ENCODE peak calls at places on chromosomes 3 and 15, in seven cellular contexts. One of them, this sample, is unnamed.
A peak's percentile ranks its signal among the peaks of the same experiment; 100 is the strongest.

GRCh38 chr15:71329041-71329440 is 213.8 kb downstream of the THSD4 start:
- DNase-seq in WTC11: no peak
- DNase-seq in stromal cell of bone marrow: no peak
- DNase-seq in activated T-cell treated with anti-CD3 and anti-CD28 coated beads for 4 hours: no peak
- DNase-seq in suprapubic skin: no peak
- DNase-seq in CD8-positive, alpha-beta memory T cell: no peak
- DNase-seq in fibroblast of mammary gland: peak; percentile 21
- DNase-seq in this sample: no peak

GRCh38 chr3:48402281-48402732 is 27.6 kb downstream of the PLXNB1 start:
- DNase-seq in CD8-positive, alpha-beta memory T cell: no peak
- DNase-seq in activated T-cell treated with anti-CD3 and anti-CD28 coated beads for 4 hours: no peak
- DNase-seq in suprapubic skin: peak; percentile 97
- DNase-seq in WTC11: no peak
- DNase-seq in fibroblast of mammary gland: peak; percentile 94
- DNase-seq in stromal cell of bone marrow: peak; percentile 93
- DNase-seq in this sample: peak; percentile 97

GRCh38 chr3:196585044-196585757 is 16.7 kb downstream of the FBXO45 start:
- DNase-seq in CD8-positive, alpha-beta memory T cell: no peak
- DNase-seq in suprapubic skin: no peak
- DNase-seq in fibroblast of mammary gland: no peak
- DNase-seq in stromal cell of bone marrow: peak; percentile 20
- DNase-seq in WTC11: no peak
- DNase-seq in activated T-cell treated with anti-CD3 and anti-CD28 coated beads for 4 hours: no peak
- DNase-seq in this sample: peak; percentile 21

GRCh38 chr3:194259982-194260856 is 90.9 kb downstream of the CPN2 start:
- DNase-seq in stromal cell of bone marrow: no peak
- DNase-seq in CD8-positive, alpha-beta memory T cell: no peak
- DNase-seq in activated T-cell treated with anti-CD3 and anti-CD28 coated beads for 4 hours: no peak
- DNase-seq in suprapubic skin: peak; percentile 13
- DNase-seq in fibroblast of mammary gland: peak; percentile 90
- DNase-seq in WTC11: no peak
- DNase-seq in this sample: peak; percentile 61

GRCh38 chr15:51736646-51737537 is 563 bp downstream of the LYSMD2 start:
- DNase-seq in stromal cell of bone marrow: no peak
- DNase-seq in suprapubic skin: no peak
- DNase-seq in CD8-positive, alpha-beta memory T cell: peak; percentile 54
- DNase-seq in fibroblast of mammary gland: no peak
- DNase-seq in activated T-cell treated with anti-CD3 and anti-CD28 coated beads for 4 hours: peak; percentile 39
- DNase-seq in WTC11: peak; percentile 56
- DNase-seq in this sample: peak; percentile 63

GRCh38 chr15:90099072-90099867 is 3.0 kb downstream of the IDH2 start:
- DNase-seq in WTC11: no peak
- DNase-seq in stromal cell of bone marrow: no peak
- DNase-seq in activated T-cell treated with anti-CD3 and anti-CD28 coated beads for 4 hours: no peak
- DNase-seq in CD8-positive, alpha-beta memory T cell: peak; percentile 28
- DNase-seq in fibroblast of mammary gland: no peak
- DNase-seq in suprapubic skin: no peak
- DNase-seq in this sample: no peak

GRCh38 chr3:170532573-170532972 is 53.3 kb downstream of the SLC7A14 start:
- DNase-seq in stromal cell of bone marrow: no peak
- DNase-seq in WTC11: no peak
- DNase-seq in suprapubic skin: no peak
- DNase-seq in CD8-positive, alpha-beta memory T cell: no peak
- DNase-seq in fibroblast of mammary gland: no peak
- DNase-seq in activated T-cell treated with anti-CD3 and anti-CD28 coated beads for 4 hours: no peak
- DNase-seq in this sample: no peak

GRCh38 chr15:98812711-98813441 is 164.5 kb downstream of the IGF1R start:
- DNase-seq in WTC11: peak; percentile 33
- DNase-seq in fibroblast of mammary gland: no peak
- DNase-seq in suprapubic skin: no peak
- DNase-seq in CD8-positive, alpha-beta memory T cell: no peak
- DNase-seq in activated T-cell treated with anti-CD3 and anti-CD28 coated beads for 4 hours: no peak
- DNase-seq in stromal cell of bone marrow: no peak
- DNase-seq in this sample: no peak

GRCh38 chr3:30855390-30855789 is 39.1 kb downstream of the GADL1 start:
- DNase-seq in fibroblast of mammary gland: peak; percentile 80
- DNase-seq in suprapubic skin: no peak
- DNase-seq in activated T-cell treated with anti-CD3 and anti-CD28 coated beads for 4 hours: no peak
- DNase-seq in WTC11: no peak
- DNase-seq in stromal cell of bone marrow: no peak
- DNase-seq in CD8-positive, alpha-beta memory T cell: no peak
- DNase-seq in this sample: peak; percentile 61

GRCh38 chr3:151806838-151807237 is 7.1 kb upstream of the AADAC start:
- DNase-seq in activated T-cell treated with anti-CD3 and anti-CD28 coated beads for 4 hours: no peak
- DNase-seq in WTC11: no peak
- DNase-seq in suprapubic skin: no peak
- DNase-seq in stromal cell of bone marrow: no peak
- DNase-seq in CD8-positive, alpha-beta memory T cell: no peak
- DNase-seq in fibroblast of mammary gland: no peak
- DNase-seq in this sample: no peak

GRCh38 chr15:60519218-60519617 is 40.3 kb upstream of the ICE2 start:
- DNase-seq in fibroblast of mammary gland: peak; percentile 35
- DNase-seq in WTC11: no peak
- DNase-seq in activated T-cell treated with anti-CD3 and anti-CD28 coated beads for 4 hours: no peak
- DNase-seq in suprapubic skin: no peak
- DNase-seq in stromal cell of bone marrow: no peak
- DNase-seq in CD8-positive, alpha-beta memory T cell: no peak
- DNase-seq in this sample: peak; percentile 64

GRCh38 chr15:95635666-95636065 is 694.8 kb upstream of the NR2F2 start:
- DNase-seq in suprapubic skin: no peak
- DNase-seq in activated T-cell treated with anti-CD3 and anti-CD28 coated beads for 4 hours: no peak
- DNase-seq in stromal cell of bone marrow: no peak
- DNase-seq in CD8-positive, alpha-beta memory T cell: no peak
- DNase-seq in fibroblast of mammary gland: no peak
- DNase-seq in WTC11: no peak
- DNase-seq in this sample: no peak

GRCh38 chr3:15514663-15515357 is 6.7 kb downstream of the COLQ start:
- DNase-seq in stromal cell of bone marrow: no peak
- DNase-seq in WTC11: no peak
- DNase-seq in fibroblast of mammary gland: no peak
- DNase-seq in CD8-positive, alpha-beta memory T cell: no peak
- DNase-seq in suprapubic skin: no peak
- DNase-seq in activated T-cell treated with anti-CD3 and anti-CD28 coated beads for 4 hours: no peak
- DNase-seq in this sample: peak; percentile 47

GRCh38 chr15:79004336-79004735 is 59.5 kb upstream of the CTSH start:
- DNase-seq in stromal cell of bone marrow: no peak
- DNase-seq in activated T-cell treated with anti-CD3 and anti-CD28 coated beads for 4 hours: no peak
- DNase-seq in suprapubic skin: no peak
- DNase-seq in CD8-positive, alpha-beta memory T cell: no peak
- DNase-seq in WTC11: no peak
- DNase-seq in fibroblast of mammary gland: peak; percentile 60
- DNase-seq in this sample: peak; percentile 72

GRCh38 chr3:102354818-102355515 is 79.8 kb upstream of the ZPLD1 start:
- DNase-seq in CD8-positive, alpha-beta memory T cell: no peak
- DNase-seq in WTC11: no peak
- DNase-seq in activated T-cell treated with anti-CD3 and anti-CD28 coated beads for 4 hours: no peak
- DNase-seq in fibroblast of mammary gland: peak; percentile 58
- DNase-seq in stromal cell of bone marrow: peak; percentile 13
- DNase-seq in suprapubic skin: no peak
- DNase-seq in this sample: peak; percentile 27

GRCh38 chr3:151301787-151302186 is 14.8 kb downstream of the GPR87 start:
- DNase-seq in suprapubic skin: no peak
- DNase-seq in stromal cell of bone marrow: no peak
- DNase-seq in activated T-cell treated with anti-CD3 and anti-CD28 coated beads for 4 hours: no peak
- DNase-seq in WTC11: no peak
- DNase-seq in fibroblast of mammary gland: peak; percentile 88
- DNase-seq in CD8-positive, alpha-beta memory T cell: no peak
- DNase-seq in this sample: peak; percentile 88